ENCODE peak calls at places on chromosomes 2 and 18, in eight cellular contexts. G is cardiac muscle cell, D is bronchial epithelial cell, X is foreskin fibroblast, K is IMR-90, T is cardiac fibroblast, B is choroid plexus epithelial cell, I is fibroblast of lung. P is an unnamed sample.

GRCh38 chr2:55993685-55994084 is 70.1 kb upstream of the EFEMP1 start:
- DNase-seq in I (no peak), K (no peak), B (no peak), X (no peak), G (no peak), D (no peak), T (no peak), P (no peak)

GRCh38 chr2:217773539-217773938 is 229.3 kb downstream of the TNS1 start:
- DNase-seq in D (no peak), I (no peak), T (no peak), G (no peak), X (no peak), B (no peak), K (no peak), P (no peak)

GRCh38 chr2:83478037-83478436 is 981.0 kb downstream of the SUCLG1 start:
- DNase-seq in D (no peak), K (no peak), B (no peak), T (no peak), I (no peak), X (no peak), G (no peak), P (no peak)

GRCh38 chr2:216408426-216409315 is 3.6 kb upstream of the SMARCAL1 start:
- DNase-seq in G (no peak), D (no peak), I (no peak), B (no peak), T (no peak), K (no peak), X (no peak), P (no peak)

GRCh38 chr2:3545788-3546478 is 12.2 kb downstream of the RNASEH1 start:
- DNase-seq in B (no peak), T (no peak), G (no peak), K (no peak), I (no peak), X (no peak), D (no peak), P (no peak)

GRCh38 chr2:100580474-100581264 is 17.9 kb downstream of the PDCL3 start:
- DNase-seq in D (no peak), K (no peak), X (no peak), G (no peak), B (no peak), I (no peak), T (peak), P (no peak)

GRCh38 chr2:128427356-128427755 is 108.7 kb upstream of the HS6ST1 start:
- DNase-seq in D (no peak), K (no peak), B (no peak), G (no peak), I (no peak), T (no peak), X (no peak), P (no peak)

GRCh38 chr2:239919779-239920545 is 105.2 kb downstream of the NDUFA10 start:
- DNase-seq in I (no peak), K (no peak), B (no peak), X (no peak), D (no peak), T (no peak), G (no peak), P (no peak)

GRCh38 chr2:26001743-26002341 is 19.5 kb upstream of the KIF3C start:
- DNase-seq in G (peak), I (peak), D (no peak), T (peak), K (peak), X (no peak), B (peak), P (no peak)

GRCh38 chr2:7019191-7019590 is 102.0 kb downstream of the RNF144A start:
- DNase-seq in G (no peak), X (no peak), K (no peak), B (no peak), D (no peak), I (no peak), T (no peak), P (no peak)

GRCh38 chr2:7018767-7019166 is 101.6 kb downstream of the RNF144A start:
- DNase-seq in T (no peak), D (no peak), X (no peak), I (no peak), G (no peak), B (no peak), K (no peak), P (no peak)

GRCh38 chr2:7016884-7017283 is 99.7 kb downstream of the RNF144A start:
- DNase-seq in D (no peak), G (no peak), X (no peak), K (no peak), B (no peak), I (no peak), T (no peak), P (no peak)

GRCh38 chr2:7018261-7018701 is 101.1 kb downstream of the RNF144A start:
- DNase-seq in G (no peak), I (no peak), B (no peak), K (no peak), T (no peak), D (no peak), X (no peak), P (no peak)

GRCh38 chr2:7017621-7018260 is 100.5 kb downstream of the RNF144A start:
- DNase-seq in G (no peak), I (no peak), B (no peak), X (no peak), K (no peak), T (no peak), D (no peak), P (no peak)
- TF ChIP-seq CTCF in G (no peak), I (no peak), B (no peak), X (no peak), K (no peak), T (no peak), D (no peak), P (no peak)

GRCh38 chr2:147711031-147711430 is 133.8 kb upstream of the ACVR2A start:
- DNase-seq in G (no peak), I (peak), B (no peak), K (peak), X (no peak), T (no peak), D (no peak), P (no peak)
- TF ChIP-seq CTCF in G (no peak), I (no peak), B (no peak), K (no peak), X (no peak), T (no peak), D (no peak), P (no peak)

DNA sequence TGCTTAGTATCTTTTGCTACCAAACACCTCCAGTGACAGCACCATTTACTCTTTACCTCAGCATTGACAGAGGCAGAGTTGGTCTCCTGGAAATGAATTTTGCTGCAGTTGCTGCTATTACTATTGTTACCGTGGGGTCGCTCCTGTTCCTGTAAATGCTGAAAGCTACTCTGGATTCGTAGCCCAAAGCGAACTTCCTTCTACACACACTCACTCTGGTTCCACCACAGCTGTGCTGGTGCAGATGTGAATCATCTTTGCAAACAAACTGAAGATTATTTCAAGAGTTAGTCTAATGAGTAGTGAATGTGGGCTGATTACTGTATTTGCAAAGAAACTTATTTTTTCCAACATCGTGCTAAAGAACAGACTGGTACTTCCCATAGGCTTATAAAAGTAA is 303.9 kb downstream of the LPIN1 start:
- DNase-seq in X (peak), B (peak), G (peak), D (peak), T (peak), I (peak), K (peak), P (peak)
- TF ChIP-seq CTCF in X (peak), B (peak), G (no peak), D (no peak), T (no peak), I (peak), K (peak), P (peak)

DNA sequence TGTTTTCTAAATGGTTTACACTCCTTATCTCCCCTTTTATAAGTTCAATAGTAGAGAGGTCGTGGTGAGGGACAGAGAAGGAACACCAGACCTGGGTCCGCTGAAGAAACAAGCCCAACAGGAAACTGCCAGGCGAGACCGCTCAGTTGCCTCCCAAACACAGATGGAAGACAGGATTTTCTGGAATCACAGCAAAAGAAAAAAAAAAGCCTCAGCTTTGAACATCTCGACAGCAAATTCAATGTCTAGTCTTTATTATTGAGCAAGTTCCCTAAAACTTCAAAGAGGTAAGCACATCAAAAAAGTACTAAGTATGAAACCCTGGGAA is 33.5 kb upstream of the GNAL start:
- DNase-seq in D (no peak), K (no peak), I (no peak), T (no peak), G (no peak), X (no peak), B (no peak), P (no peak)
- TF ChIP-seq CTCF in D (no peak), K (no peak), I (no peak), T (no peak), G (no peak), X (no peak), B (no peak), P (peak)